ENCODE peak calls at places on chromosome 17, in nine cellular contexts. F is breast epithelium; I is heart right ventricle; W is stimulated activated CD8-positive, alpha-beta memory T cell treated with anti-CD3 and anti-CD28 coated beads, Interleukin-15, amount 100 ng/mL, for 48 hours; M is upper lobe of right lung; E is NCI-H146; Z is NCI-H69; Q is effector CD4-positive, alpha-beta T cell; J is caudate nucleus. A is an unnamed sample.

GRCh38 chr17:202501-202951 is 21.1 kb upstream of the DOC2B start:
- DNase-seq in F (no peak), I (no peak), W (no peak), M (no peak), E (no peak), Z (no peak), Q (no peak), J (no peak), A (no peak)

GRCh38 chr17:16981928-16982327 is 10.0 kb upstream of the TNFRSF13B start:
- DNase-seq in F (no peak), I (no peak), W (no peak), M (no peak), E (no peak), Z (no peak), Q (no peak), J (no peak), A (no peak)

GRCh38 chr17:1762906-1763829 is 1.3 kb downstream of the SERPINF1 start:
- DNase-seq in F (no peak), I (peak), W (no peak), M (no peak), E (peak), Z (peak), Q (no peak), J (no peak), A (no peak)

GRCh38 chr17:42659079-42659931 is at the start of gene TUBG2:
- DNase-seq in F (peak), I (peak), W (peak), M (peak), E (peak), Z (peak), Q (peak), J (peak), A (no peak)

GRCh38 chr17:13541032-13541480 is 60.7 kb downstream of the HS3ST3A1 start:
- DNase-seq in F (no peak), I (no peak), W (no peak), M (no peak), E (no peak), Z (no peak), Q (no peak), J (no peak), A (peak)

GRCh38 chr17:7259555-7259889 is 2.8 kb downstream of the CLDN7 start:
- DNase-seq in F (no peak), I (no peak), W (no peak), M (no peak), E (no peak), Z (no peak), Q (no peak), J (no peak), A (no peak)

GRCh38 chr17:74935585-74936469 is at the start of gene OTOP3:
- DNase-seq in F (no peak), I (no peak), W (no peak), M (no peak), E (peak), Z (peak), Q (no peak), J (no peak), A (no peak)

GRCh38 chr17:65547253-65547670 is 14.2 kb downstream of the AXIN2 start:
- DNase-seq in F (no peak), I (peak), W (no peak), M (no peak), E (no peak), Z (no peak), Q (no peak), J (no peak), A (no peak)

GRCh38 chr17:49516190-49516589 is 21.1 kb downstream of the NGFR start:
- DNase-seq in F (no peak), I (no peak), W (no peak), M (no peak), E (no peak), Z (no peak), Q (no peak), J (no peak), A (no peak)